ENCODE peak calls at places on chromosomes 13 and 19, in five cellular contexts. R, T, I, S and K are unnamed samples.

GRCh38 chr13:111568290-111568689 is 247.8 kb downstream of the TEX29 start:
- DNase-seq in T (no peak), R (no peak), I (no peak), S (no peak), K (no peak)

GRCh38 chr13:55013051-55013450 is 1984.4 kb downstream of the OLFM4 start:
- DNase-seq in T (no peak), R (no peak), S (no peak), I (no peak), K (no peak)

GRCh38 chr13:114019367-114019766 is 45.5 kb upstream of the C13orf46 start:
- DNase-seq in R (peak; percentile 49), T (no peak), I (no peak), S (peak; percentile 42), K (no peak)

GRCh38 chr19:632228-633067 is 889 bp downstream of the POLRMT start:
- DNase-seq in S (peak; percentile 22), R (peak; percentile 56), T (no peak), I (no peak), K (peak; percentile 2)

GRCh38 chr13:47175172-47175806 is 278.4 kb upstream of the HTR2A start:
- DNase-seq in I (no peak), T (no peak), S (no peak), R (no peak), K (no peak)

GRCh38 chr13:37715606-37716015 is 117.0 kb upstream of the POSTN start:
- DNase-seq in I (no peak), R (no peak), S (no peak), T (no peak), K (no peak)

GRCh38 chr13:80367473-80367872 is 26.5 kb upstream of the SPRY2 start:
- DNase-seq in T (no peak), R (no peak), S (no peak), I (no peak), K (no peak)

GRCh38 chr19:2230029-2230531 is 6.0 kb downstream of the PLEKHJ1 start:
- DNase-seq in I (no peak), T (no peak), S (no peak), R (no peak), K (no peak)

GRCh38 chr13:98410591-98410990 is 166.3 kb downstream of the STK24 start:
- DNase-seq in R (no peak), S (no peak), I (no peak), T (no peak), K (no peak)

GRCh38 chr13:73220966-73221720 is 162.3 kb downstream of the KLF5 start:
- DNase-seq in S (no peak), I (no peak), R (no peak), T (no peak), K (no peak)

GRCh38 chr13:23460309-23460708 is 26.8 kb upstream of the SACS start:
- DNase-seq in T (no peak), R (no peak), S (no peak), I (no peak), K (no peak)

GRCh38 chr13:101382086-101382485 is 34.2 kb downstream of the NALCN start:
- DNase-seq in S (no peak), T (no peak), R (no peak), I (no peak), K (no peak)

GRCh38 chr19:30131246-30131645 is 189.2 kb downstream of the URI1 start:
- DNase-seq in R (no peak), I (no peak), S (no peak), T (no peak), K (no peak)

GRCh38 chr13:113792821-113793717 is 34.0 kb downstream of the TMEM255B start:
- DNase-seq in S (no peak), T (no peak), R (no peak), I (no peak), K (no peak)

GRCh38 chr13:51502206-51502651 is 49.4 kb upstream of the INTS6 start:
- DNase-seq in S (peak; percentile 5), I (no peak), T (no peak), R (peak; percentile 11), K (no peak)

GRCh38 chr13:76992548-76993001 is 694 bp downstream of the CLN5 start:
- DNase-seq in T (no peak), S (no peak), R (no peak), I (no peak), K (no peak)

GRCh38 chr19:657611-658010 is 5.4 kb downstream of the RNF126 start:
- DNase-seq in I (no peak), T (no peak), R (no peak), S (no peak), K (no peak)

GRCh38 chr19:15759962-15760565 is 22.3 kb downstream of the OR10H3 start:
- DNase-seq in R (no peak), T (no peak), I (no peak), S (no peak), K (no peak)

GRCh38 chr13:27381601-27382000 is 42.8 kb upstream of the GTF3A start:
- DNase-seq in S (no peak), T (no peak), I (no peak), R (no peak), K (no peak)

GRCh38 chr13:31697290-31697689 is 42.0 kb upstream of the RXFP2 start:
- DNase-seq in S (no peak), R (no peak), T (no peak), I (no peak), K (no peak)

GRCh38 chr19:49672131-49672919 is 4.7 kb upstream of the PRMT1 start:
- DNase-seq in I (peak; percentile 74), T (peak; percentile 45), S (peak; percentile 68), R (peak; percentile 70), K (no peak)

GRCh38 chr13:99506632-99507031 is 5.4 kb downstream of the TM9SF2 start:
- DNase-seq in I (no peak), T (no peak), S (no peak), R (no peak), K (no peak)

GRCh38 chr13:34416833-34417425 is 525.1 kb upstream of the NBEA start:
- DNase-seq in S (no peak), I (peak; percentile 71), R (no peak), T (no peak), K (no peak)

GRCh38 chr19:39093761-39094160 is 9.6 kb downstream of the ACP7 start:
- DNase-seq in I (no peak), S (no peak), T (no peak), R (no peak), K (no peak)

GRCh38 chr13:25659091-25659502 is 287.3 kb downstream of the ATP8A2 start:
- DNase-seq in R (no peak), I (no peak), T (no peak), S (no peak), K (no peak)

GRCh38 chr19:33430674-33431277 is 57.3 kb downstream of the CEBPG start:
- DNase-seq in R (peak; percentile 54), I (peak; percentile 59), S (peak; percentile 50), T (no peak), K (peak; percentile 11)

GRCh38 chr19:5225486-5226345 is 114.9 kb downstream of the PTPRS start:
- DNase-seq in T (no peak), R (peak; percentile 18), S (no peak), I (no peak), K (no peak)